ENCODE peak calls at places on chromosomes 5 and 9, in five cellular contexts. P, G, T, W and F are unnamed samples.

GRCh38 chr5:142017832-142018427 is 5.1 kb upstream of the GNPDA1 start:
- DNase-seq in T (no peak), G (no peak), P (no peak), W (no peak), F (no peak)

GRCh38 chr5:5257761-5258160 is 117.6 kb downstream of the ADAMTS16 start:
- DNase-seq in T (no peak), P (no peak), G (no peak), W (no peak), F (no peak)

GRCh38 chr9:88936668-88937067 is 54.6 kb upstream of the S1PR3 start:
- DNase-seq in W (no peak), P (no peak), G (no peak), T (no peak), F (no peak)

GRCh38 chr9:113233146-113233545 is 11.8 kb downstream of the SLC31A1 start:
- DNase-seq in P (no peak), G (no peak), T (no peak), W (no peak), F (no peak)

GRCh38 chr5:5437227-5438172 is 15.0 kb downstream of the ICE1 start:
- DNase-seq in P (no peak), W (no peak), T (no peak), G (no peak), F (no peak)

GRCh38 chr5:139342423-139342723 is 719 bp downstream of the PAIP2 start:
- DNase-seq in G (no peak), T (no peak), P (no peak), W (no peak), F (no peak)

GRCh38 chr5:5414999-5415398 is 7.5 kb upstream of the ICE1 start:
- DNase-seq in T (no peak), G (no peak), P (no peak), W (no peak), F (no peak)

GRCh38 chr5:166772770-166773169 is 1518.7 kb upstream of the WWC1 start:
- DNase-seq in W (no peak), G (no peak), T (no peak), P (no peak), F (no peak)

GRCh38 chr5:133460172-133460758 is 152.1 kb downstream of the FSTL4 start:
- DNase-seq in T (no peak), G (peak), P (no peak), W (no peak), F (peak)

GRCh38 chr5:141192110-141192725 is at the start of gene PCDHB10:
- DNase-seq in G (peak), P (no peak), T (no peak), W (no peak), F (no peak)

GRCh38 chr5:78490709-78491485 is 130.5 kb downstream of the SCAMP1 start:
- DNase-seq in G (no peak), T (no peak), P (no peak), W (no peak), F (no peak)

GRCh38 chr5:164345173-164345572 is 839.8 kb downstream of the MAT2B start:
- DNase-seq in G (no peak), P (no peak), T (no peak), W (peak), F (no peak)

GRCh38 chr5:110477923-110478322 is 248.5 kb downstream of the TMEM232 start:
- DNase-seq in W (no peak), G (no peak), P (no peak), T (no peak), F (no peak)

GRCh38 chr9:98833090-98833956 is 25.9 kb downstream of the GALNT12 start:
- DNase-seq in G (no peak), T (no peak), W (no peak), P (no peak), F (no peak)

GRCh38 chr9:91334053-91334452 is 27.7 kb downstream of the AUH start:
- DNase-seq in W (no peak), T (no peak), G (no peak), P (no peak), F (no peak)

GRCh38 chr9:94714494-94714893 is 12.0 kb upstream of the AOPEP start:
- DNase-seq in W (no peak), T (no peak), G (no peak), P (no peak), F (no peak)

GRCh38 chr5:1122511-1123284 is 10.8 kb upstream of the SLC12A7 start:
- DNase-seq in P (no peak), W (no peak), T (no peak), G (no peak), F (no peak)

GRCh38 chr9:113205449-113206247 is 15.4 kb downstream of the FKBP15 start:
- DNase-seq in T (no peak), G (no peak), P (no peak), W (no peak), F (no peak)

GRCh38 chr5:124504081-124504916 is 242.1 kb downstream of the ZNF608 start:
- DNase-seq in P (no peak), T (no peak), G (no peak), W (no peak), F (no peak)

GRCh38 chr9:26779072-26779471 is 113.5 kb downstream of the CAAP1 start:
- DNase-seq in G (no peak), T (no peak), P (no peak), W (no peak), F (no peak)

GRCh38 chr9:127140842-127141675 is 18.6 kb upstream of the ANGPTL2 start:
- DNase-seq in P (peak), G (no peak), T (no peak), W (no peak), F (no peak)

GRCh38 chr9:93683331-93684134 is 107.1 kb downstream of the PHF2 start:
- DNase-seq in P (no peak), G (peak), W (no peak), T (no peak), F (no peak)

GRCh38 chr5:73213566-73213998 is 40.6 kb downstream of the TMEM174 start:
- DNase-seq in W (no peak), T (no peak), G (no peak), P (no peak), F (no peak)

GRCh38 chr5:1850324-1851154 is 32.2 kb downstream of the IRX4 start:
- DNase-seq in W (no peak), P (no peak), G (no peak), T (no peak), F (no peak)

GRCh38 chr9:7237473-7238243 is 479.9 kb downstream of the KDM4C start:
- DNase-seq in T (no peak), G (no peak), W (no peak), P (no peak), F (no peak)

GRCh38 chr5:10590226-10591047 is 26.6 kb downstream of the ANKRD33B start:
- DNase-seq in W (peak), P (no peak), T (peak), G (no peak), F (no peak)

GRCh38 chr9:128160603-128160987 is 530 bp downstream of the BBLN start:
- DNase-seq in T (no peak), W (no peak), P (no peak), G (peak), F (no peak)

GRCh38 chr9:72875221-72875620 is 77.6 kb downstream of the ALDH1A1 start:
- DNase-seq in W (no peak), T (no peak), P (no peak), G (no peak), F (no peak)

GRCh38 chr5:73135429-73136276 is 15.3 kb downstream of the TMEM171 start:
- DNase-seq in T (peak), G (no peak), P (no peak), W (no peak), F (no peak)

GRCh38 chr5:132953710-132954109 is 9.7 kb downstream of the AFF4 start:
- DNase-seq in W (no peak), G (no peak), T (no peak), P (no peak), F (no peak)

GRCh38 chr5:94243612-94244011 is 374.8 kb downstream of the KIAA0825 start:
- DNase-seq in P (no peak), G (no peak), W (no peak), T (no peak), F (no peak)